ENCODE peak calls at places on chromosome 1, in ten cellular contexts. One of them, this sample, is unnamed.

GRCh38 chr1:234186037-234186688 is 187.1 kb upstream of the COA6 start:
- DNase-seq in DMS153: no peak
- DNase-seq in activated T-helper 1 cell treated with anti-CD3 and anti-CD28 coated beads, Interleukin-2, amount 50 U/mL, for 16 hours: no peak
- DNase-seq in HS-5: peak
- DNase-seq in ELR: peak
- DNase-seq in RKO: peak
- DNase-seq in hepatic stellate cell: no peak
- DNase-seq in EL: peak
- DNase-seq in RPMI8226: no peak
- DNase-seq in ACHN: peak
- DNase-seq in this sample: no peak

GRCh38 chr1:12230549-12231275 is 882 bp downstream of the VPS13D start:
- DNase-seq in DMS153: no peak
- DNase-seq in activated T-helper 1 cell treated with anti-CD3 and anti-CD28 coated beads, Interleukin-2, amount 50 U/mL, for 16 hours: no peak
- DNase-seq in HS-5: no peak
- DNase-seq in ELR: peak
- DNase-seq in RKO: peak
- DNase-seq in hepatic stellate cell: peak
- DNase-seq in EL: peak
- DNase-seq in RPMI8226: peak
- DNase-seq in ACHN: peak
- DNase-seq in this sample: no peak

GRCh38 chr1:234373938-234374240 is 633 bp downstream of the COA6 start:
- DNase-seq in DMS153: no peak
- DNase-seq in activated T-helper 1 cell treated with anti-CD3 and anti-CD28 coated beads, Interleukin-2, amount 50 U/mL, for 16 hours: no peak
- DNase-seq in HS-5: no peak
- DNase-seq in ELR: no peak
- DNase-seq in RKO: no peak
- DNase-seq in hepatic stellate cell: no peak
- DNase-seq in EL: no peak
- DNase-seq in RPMI8226: no peak
- DNase-seq in ACHN: no peak
- DNase-seq in this sample: no peak

GRCh38 chr1:109151146-109151545 is 37.2 kb downstream of the ELAPOR1 start:
- DNase-seq in DMS153: peak
- DNase-seq in activated T-helper 1 cell treated with anti-CD3 and anti-CD28 coated beads, Interleukin-2, amount 50 U/mL, for 16 hours: no peak
- DNase-seq in HS-5: no peak
- DNase-seq in ELR: peak
- DNase-seq in RKO: peak
- DNase-seq in hepatic stellate cell: peak
- DNase-seq in EL: peak
- DNase-seq in RPMI8226: no peak
- DNase-seq in ACHN: peak
- DNase-seq in this sample: no peak

GRCh38 chr1:93573940-93574469 is 107.6 kb downstream of the BCAR3 start:
- DNase-seq in DMS153: peak
- DNase-seq in activated T-helper 1 cell treated with anti-CD3 and anti-CD28 coated beads, Interleukin-2, amount 50 U/mL, for 16 hours: no peak
- DNase-seq in HS-5: no peak
- DNase-seq in ELR: no peak
- DNase-seq in RKO: no peak
- DNase-seq in hepatic stellate cell: no peak
- DNase-seq in EL: no peak
- DNase-seq in RPMI8226: no peak
- DNase-seq in ACHN: no peak
- DNase-seq in this sample: no peak

GRCh38 chr1:68904472-68904871 is 407.6 kb upstream of the DEPDC1 start:
- DNase-seq in DMS153: no peak
- DNase-seq in activated T-helper 1 cell treated with anti-CD3 and anti-CD28 coated beads, Interleukin-2, amount 50 U/mL, for 16 hours: no peak
- DNase-seq in HS-5: no peak
- DNase-seq in ELR: no peak
- DNase-seq in RKO: peak
- DNase-seq in hepatic stellate cell: no peak
- DNase-seq in EL: no peak
- DNase-seq in RPMI8226: no peak
- DNase-seq in ACHN: peak
- DNase-seq in this sample: no peak

GRCh38 chr1:234987415-234988159 is 141.1 kb downstream of the TOMM20 start:
- DNase-seq in DMS153: no peak
- DNase-seq in activated T-helper 1 cell treated with anti-CD3 and anti-CD28 coated beads, Interleukin-2, amount 50 U/mL, for 16 hours: no peak
- DNase-seq in HS-5: no peak
- DNase-seq in ELR: peak
- DNase-seq in RKO: no peak
- DNase-seq in hepatic stellate cell: peak
- DNase-seq in EL: peak
- DNase-seq in RPMI8226: no peak
- DNase-seq in ACHN: peak
- DNase-seq in this sample: peak

GRCh38 chr1:230823421-230823820 is 44.9 kb downstream of the C1orf198 start:
- DNase-seq in DMS153: no peak
- DNase-seq in activated T-helper 1 cell treated with anti-CD3 and anti-CD28 coated beads, Interleukin-2, amount 50 U/mL, for 16 hours: no peak
- DNase-seq in HS-5: no peak
- DNase-seq in ELR: no peak
- DNase-seq in RKO: no peak
- DNase-seq in hepatic stellate cell: no peak
- DNase-seq in EL: no peak
- DNase-seq in RPMI8226: no peak
- DNase-seq in ACHN: no peak
- DNase-seq in this sample: no peak

GRCh38 chr1:232891656-232892317 is 58.6 kb upstream of the NTPCR start:
- DNase-seq in DMS153: no peak
- DNase-seq in activated T-helper 1 cell treated with anti-CD3 and anti-CD28 coated beads, Interleukin-2, amount 50 U/mL, for 16 hours: no peak
- DNase-seq in HS-5: no peak
- DNase-seq in ELR: no peak
- DNase-seq in RKO: no peak
- DNase-seq in hepatic stellate cell: no peak
- DNase-seq in EL: peak
- DNase-seq in RPMI8226: no peak
- DNase-seq in ACHN: no peak
- DNase-seq in this sample: no peak

GRCh38 chr1:53899206-53899628 is 5.2 kb downstream of the DIO1 start:
- DNase-seq in DMS153: no peak
- DNase-seq in activated T-helper 1 cell treated with anti-CD3 and anti-CD28 coated beads, Interleukin-2, amount 50 U/mL, for 16 hours: no peak
- DNase-seq in HS-5: no peak
- DNase-seq in ELR: no peak
- DNase-seq in RKO: no peak
- DNase-seq in hepatic stellate cell: no peak
- DNase-seq in EL: no peak
- DNase-seq in RPMI8226: peak
- DNase-seq in ACHN: peak
- DNase-seq in this sample: no peak

GRCh38 chr1:115402753-115403184 is 64.7 kb upstream of the NGF start:
- DNase-seq in DMS153: no peak
- DNase-seq in activated T-helper 1 cell treated with anti-CD3 and anti-CD28 coated beads, Interleukin-2, amount 50 U/mL, for 16 hours: no peak
- DNase-seq in HS-5: no peak
- DNase-seq in ELR: no peak
- DNase-seq in RKO: no peak
- DNase-seq in hepatic stellate cell: no peak
- DNase-seq in EL: no peak
- DNase-seq in RPMI8226: no peak
- DNase-seq in ACHN: no peak
- DNase-seq in this sample: no peak

GRCh38 chr1:67752306-67752705 is 67.3 kb downstream of the GADD45A start:
- DNase-seq in DMS153: no peak
- DNase-seq in activated T-helper 1 cell treated with anti-CD3 and anti-CD28 coated beads, Interleukin-2, amount 50 U/mL, for 16 hours: no peak
- DNase-seq in HS-5: no peak
- DNase-seq in ELR: peak
- DNase-seq in RKO: no peak
- DNase-seq in hepatic stellate cell: no peak
- DNase-seq in EL: peak
- DNase-seq in RPMI8226: no peak
- DNase-seq in ACHN: no peak
- DNase-seq in this sample: no peak

GRCh38 chr1:11918779-11919519 is 7.3 kb downstream of the KIAA2013 start:
- DNase-seq in DMS153: no peak
- DNase-seq in activated T-helper 1 cell treated with anti-CD3 and anti-CD28 coated beads, Interleukin-2, amount 50 U/mL, for 16 hours: no peak
- DNase-seq in HS-5: peak
- DNase-seq in ELR: peak
- DNase-seq in RKO: peak
- DNase-seq in hepatic stellate cell: peak
- DNase-seq in EL: peak
- DNase-seq in RPMI8226: no peak
- DNase-seq in ACHN: peak
- DNase-seq in this sample: no peak

GRCh38 chr1:100704473-100704872 is 15.1 kb upstream of the VCAM1 start:
- DNase-seq in DMS153: no peak
- DNase-seq in activated T-helper 1 cell treated with anti-CD3 and anti-CD28 coated beads, Interleukin-2, amount 50 U/mL, for 16 hours: no peak
- DNase-seq in HS-5: no peak
- DNase-seq in ELR: no peak
- DNase-seq in RKO: no peak
- DNase-seq in hepatic stellate cell: no peak
- DNase-seq in EL: no peak
- DNase-seq in RPMI8226: no peak
- DNase-seq in ACHN: no peak
- DNase-seq in this sample: no peak

GRCh38 chr1:228236744-228237143 is 28.9 kb downstream of the OBSCN start:
- DNase-seq in DMS153: no peak
- DNase-seq in activated T-helper 1 cell treated with anti-CD3 and anti-CD28 coated beads, Interleukin-2, amount 50 U/mL, for 16 hours: no peak
- DNase-seq in HS-5: no peak
- DNase-seq in ELR: peak
- DNase-seq in RKO: no peak
- DNase-seq in hepatic stellate cell: peak
- DNase-seq in EL: peak
- DNase-seq in RPMI8226: peak
- DNase-seq in ACHN: peak
- DNase-seq in this sample: no peak

GRCh38 chr1:102897537-102897936 is 210.8 kb downstream of the COL11A1 start:
- DNase-seq in DMS153: no peak
- DNase-seq in activated T-helper 1 cell treated with anti-CD3 and anti-CD28 coated beads, Interleukin-2, amount 50 U/mL, for 16 hours: no peak
- DNase-seq in HS-5: peak
- DNase-seq in ELR: peak
- DNase-seq in RKO: peak
- DNase-seq in hepatic stellate cell: no peak
- DNase-seq in EL: peak
- DNase-seq in RPMI8226: no peak
- DNase-seq in ACHN: peak
- DNase-seq in this sample: no peak

GRCh38 chr1:111731956-111732355 is 7.2 kb downstream of the INKA2 start:
- DNase-seq in DMS153: no peak
- DNase-seq in activated T-helper 1 cell treated with anti-CD3 and anti-CD28 coated beads, Interleukin-2, amount 50 U/mL, for 16 hours: no peak
- DNase-seq in HS-5: no peak
- DNase-seq in ELR: no peak
- DNase-seq in RKO: no peak
- DNase-seq in hepatic stellate cell: no peak
- DNase-seq in EL: no peak
- DNase-seq in RPMI8226: no peak
- DNase-seq in ACHN: no peak
- DNase-seq in this sample: no peak

GRCh38 chr1:8043621-8044020 is 17.5 kb upstream of the ERRFI1 start:
- DNase-seq in DMS153: no peak
- DNase-seq in activated T-helper 1 cell treated with anti-CD3 and anti-CD28 coated beads, Interleukin-2, amount 50 U/mL, for 16 hours: no peak
- DNase-seq in HS-5: no peak
- DNase-seq in ELR: no peak
- DNase-seq in RKO: no peak
- DNase-seq in hepatic stellate cell: no peak
- DNase-seq in EL: no peak
- DNase-seq in RPMI8226: no peak
- DNase-seq in ACHN: no peak
- DNase-seq in this sample: no peak

GRCh38 chr1:36456391-36456928 is 6.2 kb upstream of the OSCP1 start:
- DNase-seq in DMS153: no peak
- DNase-seq in activated T-helper 1 cell treated with anti-CD3 and anti-CD28 coated beads, Interleukin-2, amount 50 U/mL, for 16 hours: no peak
- DNase-seq in HS-5: no peak
- DNase-seq in ELR: no peak
- DNase-seq in RKO: no peak
- DNase-seq in hepatic stellate cell: no peak
- DNase-seq in EL: no peak
- DNase-seq in RPMI8226: no peak
- DNase-seq in ACHN: no peak
- DNase-seq in this sample: no peak

GRCh38 chr1:85560305-85560704 is 20.3 kb upstream of the CCN1 start:
- DNase-seq in DMS153: no peak
- DNase-seq in activated T-helper 1 cell treated with anti-CD3 and anti-CD28 coated beads, Interleukin-2, amount 50 U/mL, for 16 hours: no peak
- DNase-seq in HS-5: no peak
- DNase-seq in ELR: no peak
- DNase-seq in RKO: no peak
- DNase-seq in hepatic stellate cell: no peak
- DNase-seq in EL: no peak
- DNase-seq in RPMI8226: no peak
- DNase-seq in ACHN: no peak
- DNase-seq in this sample: no peak

GRCh38 chr1:198540580-198540979 is at the start of gene ATP6V1G3:
- DNase-seq in DMS153: no peak
- DNase-seq in activated T-helper 1 cell treated with anti-CD3 and anti-CD28 coated beads, Interleukin-2, amount 50 U/mL, for 16 hours: no peak
- DNase-seq in HS-5: no peak
- DNase-seq in ELR: no peak
- DNase-seq in RKO: no peak
- DNase-seq in hepatic stellate cell: no peak
- DNase-seq in EL: no peak
- DNase-seq in RPMI8226: no peak
- DNase-seq in ACHN: no peak
- DNase-seq in this sample: no peak

GRCh38 chr1:223748773-223749733 is 36.7 kb downstream of the CAPN2 start:
- DNase-seq in DMS153: no peak
- DNase-seq in activated T-helper 1 cell treated with anti-CD3 and anti-CD28 coated beads, Interleukin-2, amount 50 U/mL, for 16 hours: peak
- DNase-seq in HS-5: no peak
- DNase-seq in ELR: peak
- DNase-seq in RKO: no peak
- DNase-seq in hepatic stellate cell: peak
- DNase-seq in EL: peak
- DNase-seq in RPMI8226: peak
- DNase-seq in ACHN: peak
- DNase-seq in this sample: peak

GRCh38 chr1:215605011-215605621 is 38.0 kb downstream of the KCTD3 start:
- DNase-seq in DMS153: no peak
- DNase-seq in activated T-helper 1 cell treated with anti-CD3 and anti-CD28 coated beads, Interleukin-2, amount 50 U/mL, for 16 hours: no peak
- DNase-seq in HS-5: no peak
- DNase-seq in ELR: no peak
- DNase-seq in RKO: no peak
- DNase-seq in hepatic stellate cell: no peak
- DNase-seq in EL: no peak
- DNase-seq in RPMI8226: no peak
- DNase-seq in ACHN: no peak
- DNase-seq in this sample: no peak

GRCh38 chr1:40766017-40766416 is 17.6 kb upstream of the KCNQ4 start:
- DNase-seq in DMS153: no peak
- DNase-seq in activated T-helper 1 cell treated with anti-CD3 and anti-CD28 coated beads, Interleukin-2, amount 50 U/mL, for 16 hours: no peak
- DNase-seq in HS-5: no peak
- DNase-seq in ELR: no peak
- DNase-seq in RKO: no peak
- DNase-seq in hepatic stellate cell: no peak
- DNase-seq in EL: peak
- DNase-seq in RPMI8226: no peak
- DNase-seq in ACHN: no peak
- DNase-seq in this sample: no peak

GRCh38 chr1:14827870-14828269 is 229.4 kb downstream of the KAZN start:
- DNase-seq in DMS153: no peak
- DNase-seq in activated T-helper 1 cell treated with anti-CD3 and anti-CD28 coated beads, Interleukin-2, amount 50 U/mL, for 16 hours: no peak
- DNase-seq in HS-5: no peak
- DNase-seq in ELR: no peak
- DNase-seq in RKO: no peak
- DNase-seq in hepatic stellate cell: no peak
- DNase-seq in EL: no peak
- DNase-seq in RPMI8226: no peak
- DNase-seq in ACHN: no peak
- DNase-seq in this sample: no peak

GRCh38 chr1:77889671-77890070 is 1.2 kb downstream of the NEXN start:
- DNase-seq in DMS153: no peak
- DNase-seq in activated T-helper 1 cell treated with anti-CD3 and anti-CD28 coated beads, Interleukin-2, amount 50 U/mL, for 16 hours: no peak
- DNase-seq in HS-5: peak
- DNase-seq in ELR: peak
- DNase-seq in RKO: peak
- DNase-seq in hepatic stellate cell: peak
- DNase-seq in EL: peak
- DNase-seq in RPMI8226: no peak
- DNase-seq in ACHN: peak
- DNase-seq in this sample: no peak

GRCh38 chr1:178399177-178399728 is 97.5 kb downstream of the CLEC20A start:
- DNase-seq in DMS153: no peak
- DNase-seq in activated T-helper 1 cell treated with anti-CD3 and anti-CD28 coated beads, Interleukin-2, amount 50 U/mL, for 16 hours: no peak
- DNase-seq in HS-5: no peak
- DNase-seq in ELR: no peak
- DNase-seq in RKO: no peak
- DNase-seq in hepatic stellate cell: no peak
- DNase-seq in EL: no peak
- DNase-seq in RPMI8226: no peak
- DNase-seq in ACHN: no peak
- DNase-seq in this sample: no peak

GRCh38 chr1:78649628-78650027 is at the start of gene IFI44:
- DNase-seq in DMS153: no peak
- DNase-seq in activated T-helper 1 cell treated with anti-CD3 and anti-CD28 coated beads, Interleukin-2, amount 50 U/mL, for 16 hours: peak
- DNase-seq in HS-5: peak
- DNase-seq in ELR: peak
- DNase-seq in RKO: peak
- DNase-seq in hepatic stellate cell: peak
- DNase-seq in EL: peak
- DNase-seq in RPMI8226: peak
- DNase-seq in ACHN: peak
- DNase-seq in this sample: no peak